ENCODE peak calls at places on chromosomes 3 and 15, in nine cellular contexts. V is T-helper 1 cell; U is fibroblast of lung; B is small intestine; R is ACHN; F is dermis blood vessel endothelial cell; T is NT2/D1; S is activated CD4-positive, alpha-beta T cell treated with anti-CD3 and anti-CD28 coated beads, Interleukin-2, amount 10 ng/mL, durations not matched to agents 7 days and 5 days; C is AML-193. H is an unnamed sample.

GRCh38 chr3:42205800-42206514 is 60.0 kb downstream of the CCK start:
- DNase-seq in F (no peak), S (no peak), B (no peak), T (no peak), U (no peak), R (no peak), V (no peak), C (no peak), H (no peak)

GRCh38 chr3:24494616-24495333 is at the start of gene THRB:
- DNase-seq in C (no peak), U (peak; percentile 48), F (peak; percentile 52), B (peak; percentile 78), T (no peak), R (peak; percentile 57), S (no peak), V (no peak), H (no peak)

GRCh38 chr3:128222771-128223386 is 69.6 kb downstream of the EEFSEC start:
- DNase-seq in C (peak; percentile 55), F (no peak), S (no peak), U (no peak), B (no peak), T (no peak), V (no peak), R (no peak), H (no peak)

GRCh38 chr3:14524311-14524711 is 15.8 kb downstream of the GRIP2 start:
- DNase-seq in C (no peak), T (no peak), R (no peak), V (no peak), S (no peak), U (no peak), F (no peak), B (no peak), H (no peak)

GRCh38 chr3:4829031-4829394 is 150.2 kb upstream of the BHLHE40 start:
- DNase-seq in T (no peak), U (peak; percentile 56), R (no peak), C (no peak), B (no peak), V (peak; percentile 69), F (peak; percentile 40), S (no peak), H (no peak)

GRCh38 chr3:126084667-126085180 is 800 bp upstream of the SLC41A3 start:
- DNase-seq in V (no peak), T (no peak), C (no peak), S (no peak), U (no peak), B (no peak), F (no peak), R (no peak), H (no peak)

GRCh38 chr3:184218814-184219213 is 10.6 kb upstream of the VWA5B2 start:
- DNase-seq in S (no peak), U (no peak), R (no peak), V (no peak), B (no peak), F (no peak), C (no peak), T (no peak), H (no peak)

GRCh38 chr15:31304736-31305365 is 21.8 kb upstream of the KLF13 start:
- DNase-seq in C (no peak), R (no peak), T (no peak), U (no peak), V (no peak), B (no peak), F (no peak), S (peak; percentile 30), H (peak; percentile 34)

GRCh38 chr3:9862391-9863235 is 17.4 kb downstream of the CIDEC start:
- DNase-seq in V (peak; percentile 15), S (no peak), U (peak; percentile 15), R (peak; percentile 66), C (no peak), F (peak; percentile 54), T (no peak), B (peak; percentile 58), H (no peak)

GRCh38 chr3:151890721-151891141 is 17.3 kb downstream of the SUCNR1 start:
- DNase-seq in R (no peak), T (no peak), B (no peak), U (peak; percentile 69), C (peak; percentile 99), V (peak; percentile 44), F (no peak), S (no peak), H (peak; percentile 67)

GRCh38 chr3:67648229-67648628 is 6.2 kb downstream of the SUCLG2 start:
- DNase-seq in F (no peak), S (no peak), V (no peak), T (no peak), R (peak; percentile 41), C (no peak), B (peak; percentile 47), U (no peak), H (no peak)

GRCh38 chr15:77547801-77548607 is 84.7 kb downstream of the LINGO1 start:
- DNase-seq in V (no peak), U (no peak), C (no peak), S (no peak), T (no peak), F (no peak), R (no peak), B (no peak), H (no peak)

GRCh38 chr3:133938770-133939495 is 43.3 kb upstream of the RAB6B start:
- DNase-seq in C (no peak), V (no peak), B (no peak), S (no peak), T (no peak), U (peak; percentile 19), F (no peak), R (peak; percentile 19), H (no peak)

GRCh38 chr3:144380832-144381231 is 409.2 kb downstream of the DIPK2A start:
- DNase-seq in F (no peak), U (no peak), C (no peak), V (no peak), S (no peak), B (no peak), R (no peak), T (no peak), H (peak; percentile 43)

GRCh38 chr3:69541059-69541471 is 155.2 kb upstream of the FRMD4B start:
- DNase-seq in V (no peak), R (no peak), U (no peak), F (no peak), T (peak; percentile 1), C (no peak), S (no peak), B (no peak), H (no peak)

GRCh38 chr3:170680593-170680992 is 94.7 kb upstream of the SLC7A14 start:
- DNase-seq in C (no peak), R (no peak), V (no peak), T (no peak), F (no peak), S (no peak), U (no peak), B (no peak), H (no peak)

GRCh38 chr3:13021141-13021933 is 51.9 kb downstream of the IQSEC1 start:
- DNase-seq in S (no peak), V (no peak), R (peak; percentile 12), B (peak; percentile 40), C (no peak), F (peak; percentile 48), T (no peak), U (no peak), H (no peak)

GRCh38 chr15:35757790-35758189 is 211.8 kb upstream of the DPH6 start:
- DNase-seq in B (no peak), U (no peak), T (no peak), S (no peak), C (no peak), R (no peak), V (no peak), F (no peak), H (peak; percentile 90)

GRCh38 chr15:42494998-42495360 is 455 bp upstream of the SNAP23 start:
- DNase-seq in T (no peak), F (peak; percentile 85), U (peak; percentile 77), S (no peak), B (peak; percentile 75), V (no peak), C (no peak), R (peak; percentile 76), H (no peak)

GRCh38 chr15:73165844-73166243 is 113.6 kb downstream of the NEO1 start:
- DNase-seq in C (no peak), S (no peak), F (no peak), U (peak; percentile 15), T (no peak), B (no peak), R (no peak), V (no peak), H (no peak)

GRCh38 chr3:194802125-194802433 is 116.4 kb downstream of the FAM43A start:
- DNase-seq in S (no peak), F (no peak), T (no peak), C (no peak), B (no peak), V (no peak), U (no peak), R (no peak), H (no peak)

GRCh38 chr15:85988741-85989140 is 90.9 kb upstream of the AGBL1 start:
- DNase-seq in U (no peak), C (no peak), R (no peak), B (no peak), T (no peak), F (no peak), V (no peak), S (no peak), H (no peak)

GRCh38 chr15:45670061-45670460 is 35.2 kb downstream of the SQOR start:
- DNase-seq in F (no peak), T (no peak), V (no peak), B (no peak), R (no peak), U (no peak), S (no peak), C (no peak), H (no peak)

GRCh38 chr15:82021021-82021420 is 24.8 kb downstream of the MEX3B start:
- DNase-seq in S (no peak), F (no peak), T (no peak), C (no peak), U (peak; percentile 9), V (no peak), R (no peak), B (no peak), H (no peak)

GRCh38 chr3:111236833-111237713 is 165.5 kb downstream of the NECTIN3 start:
- DNase-seq in B (no peak), R (peak; percentile 72), F (no peak), U (peak; percentile 71), C (no peak), V (no peak), S (no peak), T (no peak), H (no peak)

GRCh38 chr3:189842681-189843602 is 211.8 kb downstream of the TP63 start:
- DNase-seq in R (no peak), S (no peak), T (no peak), V (no peak), U (no peak), B (peak; percentile 36), C (no peak), F (no peak), H (no peak)

GRCh38 chr3:141305436-141305835 is 62.9 kb upstream of the ZBTB38 start:
- DNase-seq in S (no peak), T (no peak), C (no peak), U (peak; percentile 37), B (no peak), R (peak; percentile 73), V (no peak), F (no peak), H (no peak)

GRCh38 chr3:182490601-182491485 is 302.5 kb upstream of the ATP11B start:
- DNase-seq in C (peak; percentile 7), V (no peak), R (peak; percentile 31), F (peak; percentile 35), T (peak; percentile 16), U (peak; percentile 29), S (peak; percentile 8), B (peak; percentile 14), H (peak; percentile 97)

GRCh38 chr3:149388714-149389417 is 11.4 kb upstream of the TM4SF1 start:
- DNase-seq in B (no peak), F (no peak), V (no peak), S (no peak), R (no peak), U (no peak), T (no peak), C (no peak), H (no peak)

GRCh38 chr3:134374791-134375541 is 719 bp upstream of the AMOTL2 start:
- DNase-seq in C (no peak), V (no peak), T (peak; percentile 82), U (no peak), F (no peak), S (no peak), R (peak; percentile 57), B (peak; percentile 94), H (peak; percentile 40)

GRCh38 chr3:36212291-36212690 is 168.0 kb upstream of the STAC start:
- DNase-seq in R (no peak), C (no peak), U (peak; percentile 58), B (no peak), F (no peak), T (no peak), V (no peak), S (no peak), H (no peak)

H was measured in DMS153.